ENCODE peak calls at places on chromosomes 2 and 18, in four cellular contexts. T is ovary, X is hepatocyte, J is fibroblast of lung. D is an unnamed sample.

GRCh38 chr2:180614776-180615175 is 365.6 kb upstream of the UBE2E3 start:
- DNase-seq in X (no peak), J (no peak), T (no peak), D (no peak)

GRCh38 chr2:95314598-95314963 is 17.4 kb downstream of the KCNIP3 start:
- DNase-seq in X (no peak), J (no peak), T (no peak), D (no peak)

GRCh38 chr18:23719634-23720201 is 30.5 kb downstream of the LAMA3 start:
- DNase-seq in J (peak), T (no peak), X (peak), D (peak)

GRCh38 chr2:11697103-11697871 is 27.3 kb upstream of the NTSR2 start:
- DNase-seq in X (peak), J (peak), T (peak), D (no peak)

GRCh38 chr2:75787532-75788132 is 76.9 kb upstream of the GCFC2 start:
- DNase-seq in X (peak), T (no peak), J (peak), D (no peak)

GRCh38 chr2:69253893-69254292 is 133.1 kb downstream of the GFPT1 start:
- DNase-seq in T (no peak), X (peak), J (peak), D (no peak)

GRCh38 chr18:25595274-25595673 is 243.3 kb upstream of the ZNF521 start:
- DNase-seq in J (no peak), T (no peak), X (no peak), D (no peak)

GRCh38 chr2:128314026-128314347 is 4.7 kb downstream of the HS6ST1 start:
- DNase-seq in J (no peak), T (no peak), X (no peak), D (no peak)

GRCh38 chr2:42063383-42064171 is 15.8 kb downstream of the PKDCC start:
- DNase-seq in J (peak), T (no peak), X (peak), D (peak)

GRCh38 chr2:215747244-215747620 is 266.1 kb downstream of the MREG start:
- DNase-seq in J (peak), X (no peak), T (no peak), D (no peak)

GRCh38 chr2:46267616-46268015 is 29.6 kb upstream of the EPAS1 start:
- DNase-seq in X (no peak), J (peak), T (no peak), D (no peak)

GRCh38 chr2:234869969-234870368 is 81.8 kb upstream of the SH3BP4 start:
- DNase-seq in T (no peak), X (no peak), J (no peak), D (no peak)

GRCh38 chr2:21642647-21643046 is 518.9 kb downstream of the TDRD15 start:
- DNase-seq in J (peak), T (no peak), X (peak), D (peak)

GRCh38 chr2:48248251-48248933 is 281.6 kb upstream of the STON1 start:
- DNase-seq in J (peak), T (no peak), X (peak), D (peak)

GRCh38 chr2:53040536-53041229 is 726.9 kb upstream of the CHAC2 start:
- DNase-seq in X (no peak), T (no peak), J (no peak), D (no peak)

GRCh38 chr2:236052926-236053846 is 115.0 kb downstream of the GBX2 start:
- DNase-seq in J (no peak), T (no peak), X (no peak), D (peak)

GRCh38 chr2:68465081-68465916 is 1.8 kb downstream of the FBXO48 start:
- DNase-seq in J (peak), X (no peak), T (no peak), D (no peak)

GRCh38 chr18:70288851-70289328 is at the start of gene SOCS6:
- DNase-seq in X (peak), J (peak), T (peak), D (peak)

GRCh38 chr2:125979886-125980285 is 676.1 kb upstream of the GYPC start:
- DNase-seq in J (no peak), T (no peak), X (no peak), D (no peak)

GRCh38 chr2:19425419-19425818 is 67.0 kb upstream of the OSR1 start:
- DNase-seq in J (no peak), X (no peak), T (no peak), D (no peak)

GRCh38 chr2:183078163-183078466 is 432 bp upstream of the DUSP19 start:
- DNase-seq in J (no peak), X (peak), T (no peak), D (no peak)

GRCh38 chr2:144147356-144147755 is 372.6 kb downstream of the ZEB2 start:
- DNase-seq in J (no peak), T (no peak), X (no peak), D (no peak)

GRCh38 chr18:48706630-48707206 is 167.9 kb downstream of the CTIF start:
- DNase-seq in J (no peak), X (no peak), T (no peak), D (no peak)

GRCh38 chr2:138078153-138078552 is 113.9 kb downstream of the HNMT start:
- DNase-seq in X (no peak), J (no peak), T (no peak), D (no peak)

GRCh38 chr2:155643056-155643775 is 689.3 kb downstream of the NR4A2 start:
- DNase-seq in T (no peak), X (no peak), J (no peak), D (no peak)

GRCh38 chr2:136191041-136191440 is 73.1 kb upstream of the CXCR4 start:
- DNase-seq in J (no peak), X (no peak), T (no peak), D (peak)

GRCh38 chr2:52115750-52116149 is 1083.8 kb upstream of the NRXN1 start:
- DNase-seq in J (peak), X (no peak), T (no peak), D (no peak)

GRCh38 chr2:240893363-240893828 is 2.6 kb downstream of the MAB21L4 start:
- DNase-seq in T (no peak), X (peak), J (peak), D (peak)

GRCh38 chr2:196206804-196207203 is 35.4 kb upstream of the STK17B start:
- DNase-seq in X (no peak), J (no peak), T (no peak), D (no peak)

GRCh38 chr2:60821133-60821469 is 60.3 kb upstream of the REL start:
- DNase-seq in J (no peak), T (no peak), X (no peak), D (no peak)

GRCh38 chr2:60818272-60818671 is 62.2 kb downstream of the PAPOLG start:
- DNase-seq in T (no peak), J (no peak), X (no peak), D (no peak)

GRCh38 chr2:60820416-60821132 is 60.8 kb upstream of the REL start:
- DNase-seq in T (no peak), J (no peak), X (no peak), D (no peak)

GRCh38 chr2:60819155-60819862 is 62.1 kb upstream of the REL start:
- DNase-seq in J (no peak), X (no peak), T (no peak), D (no peak)

DNA sequence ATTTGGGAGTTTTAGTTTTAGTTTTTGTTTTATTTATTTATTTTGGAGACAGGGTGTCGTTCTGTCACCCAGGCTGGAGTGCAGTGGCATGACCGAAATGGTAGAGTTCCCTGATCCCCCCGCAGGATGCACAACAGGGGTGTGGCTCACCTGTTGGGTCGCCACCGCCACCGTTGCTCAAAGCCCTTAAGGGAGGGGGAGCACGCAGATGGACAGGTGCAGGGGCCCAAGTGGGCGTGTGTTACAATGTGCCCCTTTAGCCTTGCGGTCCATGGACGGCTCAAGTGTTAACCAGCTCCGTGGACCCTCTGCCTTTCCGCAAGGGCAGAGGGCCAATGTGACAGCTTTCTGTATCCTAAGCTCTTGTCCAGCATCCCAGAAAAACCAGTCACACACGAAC is 61.4 kb upstream of the REL start:
- DNase-seq in J (no peak), T (no peak), X (no peak), D (no peak)
- H3K27ac ChIP-seq in J (no peak), T (no peak), X (no peak), D (no peak)

GRCh38 chr2:97715951-97716694 is 2.7 kb downstream of the ZAP70 start:
- DNase-seq in X (no peak), T (no peak), J (no peak), D (peak)
- H3K27ac ChIP-seq in X (no peak), T (no peak), J (no peak), D (no peak)

DNA sequence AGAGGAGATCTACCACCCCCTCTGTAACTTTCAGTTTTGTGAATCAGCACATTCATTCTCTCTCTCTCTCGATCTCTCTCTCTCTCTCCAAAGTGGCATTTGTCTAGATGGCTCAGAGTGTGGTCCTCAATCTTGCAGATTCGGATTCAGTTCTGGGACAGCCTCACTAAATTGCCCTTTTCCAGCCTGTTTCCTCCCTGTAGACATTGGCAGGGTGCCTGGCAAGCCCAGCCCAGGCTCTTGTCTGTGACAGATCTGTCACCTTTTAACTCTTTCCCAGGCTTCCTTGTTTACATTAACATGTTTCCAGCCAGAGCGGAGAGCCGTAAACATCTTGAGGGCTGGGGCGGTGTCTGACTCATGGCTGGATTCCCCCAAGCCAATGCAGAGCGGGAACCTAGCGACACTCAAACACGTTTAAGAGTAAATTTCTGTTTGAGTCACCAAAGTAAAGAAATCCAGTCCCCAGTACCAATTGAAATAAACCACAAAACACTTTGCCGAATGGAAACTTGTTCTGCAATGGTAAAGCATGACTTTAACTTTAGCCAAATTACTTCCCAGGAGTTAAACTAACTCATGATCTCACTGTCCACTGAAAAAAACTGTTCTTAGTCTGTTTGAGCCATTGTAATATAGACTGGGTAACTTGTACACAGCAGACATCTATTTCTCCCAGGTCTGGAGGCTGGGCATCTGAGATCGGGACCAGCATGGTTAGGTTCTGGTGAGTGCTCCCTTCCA is 6.6 kb upstream of the CYP27C1 start:
- DNase-seq in J (peak), T (no peak), X (peak), D (peak)
- H3K27ac ChIP-seq in J (no peak), T (no peak), X (peak), D (no peak)

GRCh38 chr2:8481463-8482009 is 200.3 kb upstream of the ID2 start:
- DNase-seq in X (no peak), T (no peak), J (no peak), D (no peak)

GRCh38 chr2:8480936-8481335 is 200.9 kb upstream of the ID2 start:
- DNase-seq in X (no peak), J (no peak), T (no peak), D (no peak)

GRCh38 chr2:8479298-8479697 is 202.6 kb upstream of the ID2 start:
- DNase-seq in J (no peak), X (peak), T (no peak), D (peak)

GRCh38 chr2:8484502-8485283 is 197.2 kb upstream of the ID2 start:
- DNase-seq in X (no peak), J (no peak), T (no peak), D (no peak)

GRCh38 chr2:8482432-8482831 is 199.4 kb upstream of the ID2 start:
- DNase-seq in J (no peak), X (no peak), T (no peak), D (no peak)
- H3K27ac ChIP-seq in J (no peak), X (no peak), T (no peak), D (no peak)

DNA sequence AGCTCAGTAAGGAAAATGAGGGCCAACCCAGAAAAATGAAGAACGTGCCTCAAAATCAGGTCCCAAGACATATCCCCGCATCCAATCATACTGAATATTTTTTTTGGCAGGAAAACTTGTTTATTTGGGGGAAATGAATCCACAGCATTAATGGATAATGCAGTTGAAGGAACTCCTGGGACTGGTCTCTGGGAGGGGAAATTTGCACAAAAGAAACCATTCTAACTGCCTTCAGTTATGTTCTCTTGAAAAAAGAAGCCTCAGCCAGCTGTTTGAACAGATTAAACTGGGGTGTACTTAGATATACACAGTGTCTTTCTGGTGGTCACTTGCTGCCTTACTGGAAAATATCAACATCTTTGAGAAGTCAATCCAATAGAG is 61.3 kb downstream of the SPRED2 start:
- DNase-seq in X (no peak), J (no peak), T (no peak), D (no peak)
- H3K27ac ChIP-seq in X (no peak), J (no peak), T (no peak), D (no peak)

DNA sequence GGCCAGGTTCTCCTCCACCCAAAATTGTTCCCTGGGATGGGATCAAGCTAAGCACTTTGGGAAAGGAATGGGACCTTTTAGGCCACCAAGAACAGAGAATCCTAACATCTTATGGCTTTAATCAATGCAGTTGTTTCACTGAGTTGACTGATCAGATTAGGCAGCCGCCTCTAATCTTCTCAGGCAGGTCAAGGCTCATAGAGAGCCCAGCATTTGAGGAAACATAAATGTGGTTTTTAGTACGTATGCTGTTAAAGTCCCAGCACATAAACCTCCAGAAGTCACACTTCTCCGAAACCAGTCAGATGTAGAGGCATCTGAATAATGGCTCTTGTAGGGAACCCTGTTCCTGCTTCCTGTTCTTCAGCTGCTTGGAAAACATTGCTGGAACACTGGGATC is 99.5 kb upstream of the RMDN2 start:
- DNase-seq in T (no peak), X (no peak), J (no peak), D (no peak)
- H3K27ac ChIP-seq in T (no peak), X (no peak), J (no peak), D (no peak)

GRCh38 chr2:190670182-190670946 is 21.5 kb downstream of the NAB1 start:
- DNase-seq in J (no peak), X (no peak), T (no peak), D (no peak)
- H3K27ac ChIP-seq in J (no peak), X (no peak), T (no peak), D (no peak)

GRCh38 chr18:2897448-2898052 is 50.7 kb downstream of the EMILIN2 start:
- DNase-seq in T (no peak), J (no peak), X (no peak), D (peak)
- H3K27ac ChIP-seq in T (no peak), J (no peak), X (no peak), D (no peak)

GRCh38 chr2:190477563-190478454 is 56.7 kb downstream of the NEMP2 start:
- DNase-seq in X (peak), T (no peak), J (peak), D (no peak)
- H3K27ac ChIP-seq in X (peak), T (no peak), J (no peak), D (no peak)

DNA sequence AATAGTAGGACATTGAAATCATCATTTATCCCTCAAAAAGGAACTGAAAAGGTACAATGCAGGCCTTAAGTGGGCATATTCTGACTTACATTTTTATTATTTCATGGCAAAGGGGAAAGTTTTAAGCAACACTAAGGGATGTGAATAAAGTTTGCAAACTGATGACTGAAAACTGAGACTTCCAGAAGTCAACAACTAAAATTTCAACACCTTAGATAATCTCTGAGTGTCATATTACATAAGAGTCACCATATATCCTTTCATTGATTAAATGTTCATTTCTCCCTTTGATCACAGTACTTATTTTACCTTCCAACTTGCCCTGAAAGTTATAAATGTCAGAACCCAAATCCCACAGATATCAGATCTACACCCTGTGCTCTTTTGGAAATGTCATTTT is 44.5 kb upstream of the RNU4ATAC start:
- DNase-seq in X (no peak), T (no peak), J (no peak), D (no peak)
- H3K27ac ChIP-seq in X (no peak), T (no peak), J (no peak), D (no peak)